ENCODE peak calls at places on chromosomes 6 and 20, in nine cellular contexts. S, K, Y, N, Q, G, I, R and J are unnamed samples.

GRCh38 chr6:3205913-3206312 is 21.5 kb downstream of the TUBB2B start:
- DNase-seq in G (no peak), Y (no peak), S (no peak), K (no peak), Q (no peak), R (no peak), I (no peak), N (no peak), J (no peak)

GRCh38 chr20:1535420-1536175 is 21.9 kb downstream of the SIRPD start:
- DNase-seq in R (no peak), G (no peak), Q (no peak), Y (no peak), K (no peak), S (no peak), I (no peak), N (no peak), J (peak)

GRCh38 chr20:14948416-14948815 is 611.0 kb upstream of the FLRT3 start:
- DNase-seq in K (no peak), Y (no peak), N (no peak), Q (no peak), I (no peak), S (no peak), R (peak), G (no peak), J (no peak)

GRCh38 chr20:14343658-14344057 is 6.2 kb upstream of the FLRT3 start:
- DNase-seq in Q (no peak), I (no peak), K (no peak), S (no peak), R (no peak), G (no peak), N (no peak), Y (no peak), J (no peak)

GRCh38 chr6:111277819-111278218 is 190.5 kb downstream of the SLC16A10 start:
- DNase-seq in Q (no peak), I (no peak), N (no peak), S (no peak), Y (no peak), G (no peak), K (no peak), R (peak), J (no peak)

GRCh38 chr6:22755605-22756004 is 186.2 kb downstream of the HDGFL1 start:
- DNase-seq in Q (no peak), N (no peak), Y (no peak), K (no peak), S (no peak), I (no peak), G (no peak), R (no peak), J (no peak)

GRCh38 chr20:47113362-47114118 is 218.9 kb downstream of the EYA2 start:
- DNase-seq in I (no peak), Q (no peak), R (no peak), G (no peak), S (no peak), N (no peak), Y (no peak), K (no peak), J (no peak)

GRCh38 chr20:2820084-2820895 is 4.1 kb downstream of the TMEM239 start:
- DNase-seq in Q (no peak), K (no peak), R (no peak), I (peak), G (no peak), N (no peak), S (peak), Y (no peak), J (no peak)

GRCh38 chr6:128560966-128561365 is 40.6 kb upstream of the PTPRK start:
- DNase-seq in Q (no peak), R (no peak), G (no peak), I (no peak), K (no peak), S (no peak), Y (no peak), N (no peak), J (no peak)

GRCh38 chr6:35635601-35636597 is 52.8 kb downstream of the FKBP5 start:
- DNase-seq in R (no peak), N (no peak), G (no peak), K (no peak), I (no peak), S (no peak), Y (no peak), Q (no peak), J (no peak)

GRCh38 chr6:43481591-43482242 is 4.3 kb downstream of the TJAP1 start:
- DNase-seq in Q (no peak), G (no peak), R (no peak), Y (no peak), K (no peak), I (no peak), S (no peak), N (no peak), J (no peak)

GRCh38 chr20:13142143-13142542 is 78.9 kb upstream of the ISM1 start:
- DNase-seq in I (no peak), Q (no peak), G (no peak), R (no peak), Y (no peak), K (no peak), S (no peak), N (no peak), J (no peak)

GRCh38 chr6:1208876-1209275 is 103.0 kb upstream of the FOXQ1 start:
- DNase-seq in S (no peak), Y (no peak), Q (no peak), I (no peak), K (no peak), R (no peak), N (no peak), G (no peak), J (no peak)

GRCh38 chr6:55953384-55953783 is 78.0 kb upstream of the BMP5 start:
- DNase-seq in R (no peak), Y (no peak), Q (no peak), N (no peak), G (no peak), I (no peak), S (no peak), K (no peak), J (no peak)

GRCh38 chr20:41639630-41640029 is 21.5 kb upstream of the CHD6 start:
- DNase-seq in S (no peak), N (no peak), Q (no peak), R (no peak), I (no peak), G (no peak), Y (no peak), K (no peak), J (no peak)

GRCh38 chr20:62252342-62252966 is 14.1 kb downstream of the OSBPL2 start:
- DNase-seq in I (no peak), G (no peak), N (no peak), Q (no peak), Y (no peak), K (no peak), R (no peak), S (no peak), J (no peak)

GRCh38 chr6:10687582-10687981 is 6.8 kb downstream of the C6orf52 start:
- DNase-seq in K (no peak), R (no peak), Q (no peak), I (no peak), S (peak), Y (no peak), N (no peak), G (no peak), J (no peak)

GRCh38 chr6:55276745-55277627 is 50.3 kb upstream of the GFRAL start:
- DNase-seq in G (no peak), N (no peak), Y (no peak), S (peak), R (peak), K (no peak), I (peak), Q (no peak), J (no peak)

GRCh38 chr20:21074605-21075336 is 31.4 kb downstream of the LINC00237 start:
- DNase-seq in Q (no peak), G (no peak), I (no peak), S (no peak), R (no peak), K (no peak), Y (no peak), N (no peak), J (no peak)

GRCh38 chr20:25584905-25585704 is at the start of gene NINL:
- DNase-seq in N (peak), Q (peak), S (peak), Y (peak), G (peak), I (peak), R (peak), K (peak), J (no peak)

GRCh38 chr20:17648306-17648646 is 33.8 kb downstream of the RRBP1 start:
- DNase-seq in G (no peak), N (peak), Y (no peak), R (no peak), S (no peak), Q (no peak), I (no peak), K (no peak), J (no peak)

GRCh38 chr6:157226026-157226639 is 97.2 kb downstream of the TMEM242 start:
- DNase-seq in N (no peak), Y (no peak), R (no peak), S (no peak), G (no peak), K (no peak), I (no peak), Q (no peak), J (no peak)

GRCh38 chr6:21634582-21634981 is 41.0 kb downstream of the SOX4 start:
- DNase-seq in Q (no peak), N (no peak), S (no peak), R (no peak), I (no peak), K (no peak), Y (no peak), G (no peak), J (no peak)

GRCh38 chr6:158853072-158853871 is 34.1 kb upstream of the EZR start:
- DNase-seq in I (peak), K (peak), G (peak), R (peak), Y (peak), N (peak), Q (peak), S (peak), J (peak)